ENCODE peak calls at places on chromosomes 2 and 18, in four cellular contexts. W is HepG2, Y is upper lobe of left lung, T is HCT116. J is an unnamed sample.

GRCh38 chr18:51668632-51669031 is 471.2 kb upstream of the MEX3C start:
- ATAC-seq in W (no peak), Y (no peak), T (no peak), J (no peak)

GRCh38 chr2:128073278-128073677 is 17.7 kb upstream of the UGGT1 start:
- ATAC-seq in W (no peak), Y (no peak), T (no peak), J (no peak)

GRCh38 chr18:10482363-10482984 is 28.0 kb downstream of the APCDD1 start:
- ATAC-seq in W (no peak), Y (no peak), T (no peak), J (no peak)

GRCh38 chr2:191386938-191387536 is 141.8 kb downstream of the MYO1B start:
- ATAC-seq in W (no peak), Y (no peak), T (peak), J (no peak)

GRCh38 chr2:134466141-134466540 is 212.3 kb downstream of the MGAT5 start:
- ATAC-seq in W (peak), Y (no peak), T (peak), J (no peak)

GRCh38 chr18:22670914-22671313 is 253.2 kb upstream of the CTAGE1 start:
- ATAC-seq in W (no peak), Y (no peak), T (no peak), J (no peak)

GRCh38 chr2:181334158-181334826 is 122.9 kb upstream of the ITGA4 start:
- ATAC-seq in W (no peak), Y (no peak), T (no peak), J (no peak)

GRCh38 chr18:683531-683930 is 26.1 kb downstream of the TYMS start:
- ATAC-seq in W (peak), Y (no peak), T (no peak), J (no peak)

GRCh38 chr2:97819769-97820168 is 106.4 kb downstream of the ZAP70 start:
- ATAC-seq in W (no peak), Y (no peak), T (no peak), J (no peak)

GRCh38 chr18:2406544-2406943 is 164.8 kb downstream of the METTL4 start:
- ATAC-seq in W (no peak), Y (no peak), T (no peak), J (no peak)

GRCh38 chr2:26542676-26543505 is 65.0 kb upstream of the OTOF start:
- ATAC-seq in W (no peak), Y (no peak), T (no peak), J (no peak)

GRCh38 chr2:218010838-218011616 is 8.2 kb upstream of the TNS1 start:
- ATAC-seq in W (peak), Y (no peak), T (peak), J (no peak)

DNA sequence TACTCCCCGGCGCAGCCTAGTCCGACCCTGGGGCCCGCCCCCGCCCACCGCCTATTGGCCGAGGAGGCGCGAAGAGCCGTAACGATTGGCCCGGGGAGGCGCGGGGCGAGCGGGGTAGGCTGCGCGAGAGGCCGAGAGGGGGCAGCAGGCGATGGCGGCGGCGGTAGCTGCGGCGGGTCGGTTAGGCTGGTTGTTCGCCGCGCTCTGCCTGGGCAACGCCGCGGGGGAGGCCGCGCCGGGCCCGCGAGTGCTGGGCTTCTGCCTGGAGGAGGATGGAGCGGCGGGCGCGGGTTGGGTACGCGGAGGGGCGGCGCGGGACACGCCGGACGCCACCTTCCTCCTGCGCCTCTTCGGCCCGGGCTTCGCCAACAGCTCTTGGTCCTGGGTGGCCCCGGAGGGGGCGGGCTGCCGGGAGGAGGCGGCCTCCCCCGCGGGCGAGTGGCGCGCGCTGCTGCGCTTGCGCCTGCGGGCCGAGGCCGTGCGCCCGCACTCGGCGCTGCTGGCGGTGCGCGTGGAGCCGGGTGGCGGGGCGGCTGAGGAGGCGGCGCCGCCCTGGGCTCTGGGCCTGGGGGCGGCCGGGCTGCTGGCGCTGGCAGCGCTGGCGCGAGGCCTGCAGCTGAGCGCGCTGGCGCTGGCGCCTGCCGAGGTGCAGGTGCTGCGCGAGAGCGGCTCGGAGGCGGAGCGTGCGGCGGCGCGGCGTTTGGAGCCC is at the start of gene CNNM3:
- ATAC-seq in W (peak), Y (peak), T (peak), J (peak)
- TF ChIP-seq POLR2AphosphoS5 in W (peak), Y (peak), T (peak), J (peak)

GRCh38 chr2:85523062-85523905 is 15.7 kb upstream of the MAT2A start:
- ATAC-seq in W (peak), Y (no peak), T (no peak), J (no peak)

GRCh38 chr2:85525029-85525428 is 13.9 kb upstream of the MAT2A start:
- ATAC-seq in W (peak), Y (no peak), T (no peak), J (no peak)

GRCh38 chr2:85525567-85525966 is 13.4 kb upstream of the MAT2A start:
- ATAC-seq in W (no peak), Y (peak), T (no peak), J (no peak)

GRCh38 chr2:85524567-85524923 is 14.4 kb upstream of the MAT2A start:
- ATAC-seq in W (peak), Y (peak), T (no peak), J (peak)

GRCh38 chr2:85523906-85524566 is 14.9 kb upstream of the MAT2A start:
- ATAC-seq in W (peak), Y (no peak), T (no peak), J (peak)
- H3K27ac ChIP-seq in W (no peak), Y (no peak), T (no peak), J (peak)

DNA sequence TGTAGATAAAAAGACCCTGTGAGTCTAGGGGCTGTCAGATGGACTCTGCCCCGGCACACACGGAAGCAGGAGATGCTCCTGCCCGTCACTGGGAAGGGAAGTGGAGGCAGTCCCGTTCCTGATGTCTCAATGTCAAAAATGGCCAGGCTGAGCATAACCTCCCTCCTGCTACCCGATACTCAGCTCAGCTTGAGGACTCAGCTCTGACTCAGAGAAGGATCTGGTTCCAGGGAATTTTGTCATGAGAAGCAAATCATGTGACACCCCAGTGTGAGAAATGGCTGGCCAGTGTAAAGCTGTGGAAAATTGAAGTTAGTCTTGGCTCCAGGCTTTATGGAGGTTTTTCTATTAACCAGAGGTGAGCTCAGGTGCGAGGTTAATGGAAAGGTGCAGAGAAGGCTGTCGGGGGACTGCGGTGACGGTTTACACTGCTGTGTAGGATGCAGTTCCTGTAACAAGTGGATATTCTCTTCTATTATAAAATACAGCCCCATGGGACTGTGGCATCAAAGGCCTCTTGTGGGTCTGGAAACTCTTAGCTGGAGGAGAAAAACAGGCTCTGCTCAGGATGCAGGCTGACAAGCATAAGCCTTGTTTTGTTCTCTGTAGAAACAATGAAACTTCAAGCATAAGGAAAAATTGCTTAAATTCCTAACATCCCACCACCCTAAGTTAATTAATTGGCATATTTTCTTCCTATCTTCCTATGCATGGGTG is 24.7 kb upstream of the AGAP1 start:
- ATAC-seq in W (peak), Y (peak), T (peak), J (peak)
- TF ChIP-seq POLR2A in W (no peak), Y (no peak), T (no peak), J (no peak)

GRCh38 chr2:3626118-3626816 is 31.4 kb downstream of the COLEC11 start:
- ATAC-seq in W (peak), Y (no peak), T (no peak), J (peak)
- TF ChIP-seq POLR2AphosphoS5 in W (no peak), Y (peak), T (no peak), J (peak)

GRCh38 chr18:62744076-62744705 is 28.9 kb downstream of the PHLPP1 start:
- ATAC-seq in W (peak), Y (no peak), T (no peak), J (no peak)
- H3K27ac ChIP-seq in W (peak), Y (no peak), T (no peak), J (no peak)

DNA sequence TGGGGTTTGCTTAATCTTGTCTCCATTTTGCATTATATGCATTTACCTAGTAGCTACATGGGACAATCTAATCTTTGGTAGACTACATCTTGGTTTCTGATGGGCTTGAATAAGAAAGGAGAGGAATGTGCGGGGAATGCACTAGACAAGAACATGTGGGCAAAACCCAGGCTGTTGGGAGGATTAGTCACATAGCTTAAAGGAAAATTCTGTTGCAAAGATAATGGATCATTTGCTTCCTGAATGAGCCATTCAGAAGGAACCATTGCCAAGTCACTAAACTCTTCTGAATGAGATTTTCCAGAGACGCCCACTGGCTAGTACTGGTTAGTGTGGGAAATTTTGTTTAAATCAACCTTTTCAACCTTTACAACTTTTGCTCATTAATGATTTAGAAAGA is 84.8 kb downstream of the OSBPL6 start:
- ATAC-seq in W (no peak), Y (no peak), T (no peak), J (no peak)
- TF ChIP-seq POLR2A in W (no peak), Y (no peak), T (no peak), J (no peak)

DNA sequence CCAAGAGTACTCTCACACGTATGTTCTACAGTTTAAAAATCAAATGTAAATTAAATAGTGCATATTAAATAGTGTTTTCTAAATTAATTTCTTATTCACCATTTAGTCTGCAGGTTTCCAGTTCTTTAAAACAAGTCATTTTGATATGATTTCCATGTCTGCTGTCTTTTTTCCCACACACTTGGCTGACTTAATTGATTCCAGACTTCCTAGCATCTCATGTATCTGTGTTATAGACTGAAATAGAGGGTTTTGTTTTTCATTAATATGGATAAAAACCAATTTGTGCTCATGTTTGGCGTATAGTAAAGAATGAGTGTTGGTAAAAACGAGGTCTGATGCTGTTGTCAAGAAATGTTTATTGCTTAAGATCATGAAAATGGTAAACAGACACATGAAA is 104.3 kb downstream of the SRBD1 start:
- ATAC-seq in W (no peak), Y (no peak), T (no peak), J (no peak)
- TF ChIP-seq POLR2AphosphoS5 in W (no peak), Y (no peak), T (no peak), J (no peak)

GRCh38 chr2:19020144-19021099 is 338.0 kb downstream of the OSR1 start:
- ATAC-seq in W (peak), Y (no peak), T (no peak), J (no peak)
- H3K27ac ChIP-seq in W (peak), Y (no peak), T (no peak), J (no peak)

GRCh38 chr2:219627105-219628100 is at the start of gene SLC4A3:
- ATAC-seq in W (peak), Y (no peak), T (peak), J (peak)
- TF ChIP-seq POLR2A in W (no peak), Y (no peak), T (peak), J (peak)

GRCh38 chr18:23986610-23987359 is 27.8 kb upstream of the TTC39C start:
- ATAC-seq in W (no peak), Y (no peak), T (no peak), J (no peak)
- TF ChIP-seq POLR2AphosphoS5 in W (no peak), Y (no peak), T (no peak), J (no peak)